ENCODE peak calls at places on chromosome 1, in nine cellular contexts. W is T-helper 2 cell, I is foreskin fibroblast, Z is GDM1, U is GF-D8, Q is HCT116, N is ELR, D is AG09309, C is body of pancreas. X is an unnamed sample.

GRCh38 chr1:184422490-184423233 is 35.8 kb downstream of the C1orf21 start:
- DNase-seq in W (no peak), I (no peak), Z (no peak), U (no peak), Q (no peak), N (no peak), D (no peak), C (no peak), X (no peak)

GRCh38 chr1:185483647-185484450 is 166.8 kb upstream of the IVNS1ABP start:
- DNase-seq in W (no peak), I (peak), Z (no peak), U (no peak), Q (no peak), N (peak), D (peak), C (no peak), X (peak)

GRCh38 chr1:161491472-161491871 is 13.8 kb upstream of the FCGR2A start:
- DNase-seq in W (no peak), I (no peak), Z (no peak), U (peak), Q (no peak), N (no peak), D (no peak), C (no peak), X (no peak)

GRCh38 chr1:115302390-115302961 is 35.6 kb downstream of the NGF start:
- DNase-seq in W (no peak), I (peak), Z (no peak), U (no peak), Q (no peak), N (peak), D (peak), C (no peak), X (peak)

GRCh38 chr1:31669433-31669785 is 24.7 kb upstream of the PEF1 start:
- DNase-seq in W (no peak), I (no peak), Z (no peak), U (no peak), Q (no peak), N (no peak), D (no peak), C (no peak), X (no peak)

GRCh38 chr1:109776911-109777310 is 13.2 kb upstream of the EPS8L3 start:
- DNase-seq in W (peak), I (peak), Z (peak), U (no peak), Q (peak), N (peak), D (no peak), C (peak), X (peak)

GRCh38 chr1:78536427-78536826 is 45.7 kb downstream of the PTGFR start:
- DNase-seq in W (no peak), I (peak), Z (no peak), U (no peak), Q (no peak), N (peak), D (no peak), C (no peak), X (no peak)

GRCh38 chr1:212774584-212774983 is 17.0 kb downstream of the NSL1 start:
- DNase-seq in W (no peak), I (peak), Z (peak), U (peak), Q (no peak), N (peak), D (no peak), C (no peak), X (no peak)

GRCh38 chr1:115069186-115069585 is 20.1 kb downstream of the TSPAN2 start:
- DNase-seq in W (no peak), I (peak), Z (no peak), U (no peak), Q (no peak), N (peak), D (peak), C (no peak), X (no peak)

GRCh38 chr1:92043621-92044020 is 13.8 kb downstream of the EPHX4 start:
- DNase-seq in W (no peak), I (no peak), Z (no peak), U (no peak), Q (no peak), N (no peak), D (no peak), C (no peak), X (no peak)

X was measured in GM04504.